ENCODE peak calls at places on chromosomes 16 and 17, in six cellular contexts. One of them, this sample, is unnamed.
A peak's percentile ranks its signal among the peaks of the same experiment; 100 is the strongest.

GRCh38 chr17:70609566-70609965 is 440.2 kb downstream of the KCNJ2 start:
- DNase-seq in uterus: no peak
- DNase-seq in fibroblast of the aortic adventitia: no peak
- DNase-seq in brain microvascular endothelial cell: no peak
- DNase-seq in GM13976: no peak
- DNase-seq in type B pancreatic cell: no peak
- DNase-seq in this sample: no peak

GRCh38 chr17:74825952-74826713 is 33.6 kb downstream of the GRIN2C start:
- DNase-seq in uterus: no peak
- DNase-seq in fibroblast of the aortic adventitia: no peak
- DNase-seq in brain microvascular endothelial cell: no peak
- DNase-seq in GM13976: no peak
- DNase-seq in type B pancreatic cell: no peak
- DNase-seq in this sample: no peak

GRCh38 chr16:23244122-23244521 is 58.0 kb upstream of the SCNN1B start:
- DNase-seq in uterus: no peak
- DNase-seq in fibroblast of the aortic adventitia: no peak
- DNase-seq in brain microvascular endothelial cell: no peak
- DNase-seq in GM13976: no peak
- DNase-seq in type B pancreatic cell: no peak
- DNase-seq in this sample: no peak

GRCh38 chr17:57068222-57068658 is 16.8 kb upstream of the AKAP1 start:
- DNase-seq in uterus: no peak
- DNase-seq in fibroblast of the aortic adventitia: no peak
- DNase-seq in brain microvascular endothelial cell: no peak
- DNase-seq in GM13976: no peak
- DNase-seq in type B pancreatic cell: no peak
- DNase-seq in this sample: no peak

GRCh38 chr17:57302690-57303089 is 46.4 kb downstream of the MSI2 start:
- DNase-seq in uterus: no peak
- DNase-seq in fibroblast of the aortic adventitia: no peak
- DNase-seq in brain microvascular endothelial cell: no peak
- DNase-seq in GM13976: no peak
- DNase-seq in type B pancreatic cell: no peak
- DNase-seq in this sample: no peak

GRCh38 chr17:7334938-7335538 is 1.3 kb upstream of the ACAP1 start:
- DNase-seq in uterus: no peak
- DNase-seq in fibroblast of the aortic adventitia: no peak
- DNase-seq in brain microvascular endothelial cell: no peak
- DNase-seq in GM13976: no peak
- DNase-seq in type B pancreatic cell: no peak
- DNase-seq in this sample: no peak

GRCh38 chr16:21656795-21657768 is 4.7 kb upstream of the IGSF6 start:
- DNase-seq in uterus: no peak
- DNase-seq in fibroblast of the aortic adventitia: peak; percentile 77
- DNase-seq in brain microvascular endothelial cell: peak; percentile 45
- DNase-seq in GM13976: peak; percentile 63
- DNase-seq in type B pancreatic cell: no peak
- DNase-seq in this sample: peak; percentile 73

GRCh38 chr16:72149676-72150464 is 22.1 kb downstream of the PMFBP1 start:
- DNase-seq in uterus: no peak
- DNase-seq in fibroblast of the aortic adventitia: no peak
- DNase-seq in brain microvascular endothelial cell: no peak
- DNase-seq in GM13976: no peak
- DNase-seq in type B pancreatic cell: no peak
- DNase-seq in this sample: no peak

GRCh38 chr17:68290268-68290954 is 516 bp downstream of the SLC16A6 start:
- DNase-seq in uterus: no peak
- DNase-seq in fibroblast of the aortic adventitia: no peak
- DNase-seq in brain microvascular endothelial cell: no peak
- DNase-seq in GM13976: peak; percentile 61
- DNase-seq in type B pancreatic cell: no peak
- DNase-seq in this sample: peak; percentile 50

GRCh38 chr16:15041260-15042011 is 14.4 kb downstream of the NTAN1 start:
- DNase-seq in uterus: peak; percentile 78
- DNase-seq in fibroblast of the aortic adventitia: peak; percentile 79
- DNase-seq in brain microvascular endothelial cell: peak; percentile 26
- DNase-seq in GM13976: no peak
- DNase-seq in type B pancreatic cell: no peak
- DNase-seq in this sample: no peak

GRCh38 chr17:63132509-63132911 is 166.5 kb downstream of the TANC2 start:
- DNase-seq in uterus: no peak
- DNase-seq in fibroblast of the aortic adventitia: peak; percentile 51
- DNase-seq in brain microvascular endothelial cell: no peak
- DNase-seq in GM13976: no peak
- DNase-seq in type B pancreatic cell: no peak
- DNase-seq in this sample: no peak

GRCh38 chr16:17359778-17360177 is 111.0 kb downstream of the XYLT1 start:
- DNase-seq in uterus: no peak
- DNase-seq in fibroblast of the aortic adventitia: peak; percentile 48
- DNase-seq in brain microvascular endothelial cell: no peak
- DNase-seq in GM13976: no peak
- DNase-seq in type B pancreatic cell: no peak
- DNase-seq in this sample: no peak

DNA sequence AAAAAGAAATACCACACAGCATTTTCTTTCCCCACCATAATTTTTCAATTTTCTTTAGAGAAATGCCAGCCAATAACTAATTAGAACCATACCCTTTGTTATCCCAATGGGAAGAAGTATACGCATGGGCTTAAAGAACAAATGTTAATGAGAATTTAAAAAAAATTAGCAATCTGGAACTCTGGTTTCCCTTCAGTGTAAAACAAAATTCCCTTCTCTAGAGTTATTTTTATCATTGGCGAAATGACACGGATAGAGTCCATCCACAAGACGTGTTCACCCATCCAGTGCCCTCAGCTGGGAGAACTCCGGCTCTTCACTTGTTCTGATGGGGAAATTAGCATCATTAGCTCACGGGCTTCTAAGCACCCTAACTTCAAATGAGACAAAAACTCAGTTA is 3.3 kb downstream of the NXN start:
- DNase-seq in uterus: no peak
- DNase-seq in fibroblast of the aortic adventitia: no peak
- DNase-seq in brain microvascular endothelial cell: no peak
- DNase-seq in GM13976: no peak
- DNase-seq in type B pancreatic cell: no peak
- DNase-seq in this sample: no peak
- TF ChIP-seq CTCF in uterus: no peak
- TF ChIP-seq CTCF in fibroblast of the aortic adventitia: no peak
- TF ChIP-seq CTCF in brain microvascular endothelial cell: no peak
- TF ChIP-seq CTCF in GM13976: no peak
- TF ChIP-seq CTCF in type B pancreatic cell: no peak
- TF ChIP-seq CTCF in this sample: no peak

DNA sequence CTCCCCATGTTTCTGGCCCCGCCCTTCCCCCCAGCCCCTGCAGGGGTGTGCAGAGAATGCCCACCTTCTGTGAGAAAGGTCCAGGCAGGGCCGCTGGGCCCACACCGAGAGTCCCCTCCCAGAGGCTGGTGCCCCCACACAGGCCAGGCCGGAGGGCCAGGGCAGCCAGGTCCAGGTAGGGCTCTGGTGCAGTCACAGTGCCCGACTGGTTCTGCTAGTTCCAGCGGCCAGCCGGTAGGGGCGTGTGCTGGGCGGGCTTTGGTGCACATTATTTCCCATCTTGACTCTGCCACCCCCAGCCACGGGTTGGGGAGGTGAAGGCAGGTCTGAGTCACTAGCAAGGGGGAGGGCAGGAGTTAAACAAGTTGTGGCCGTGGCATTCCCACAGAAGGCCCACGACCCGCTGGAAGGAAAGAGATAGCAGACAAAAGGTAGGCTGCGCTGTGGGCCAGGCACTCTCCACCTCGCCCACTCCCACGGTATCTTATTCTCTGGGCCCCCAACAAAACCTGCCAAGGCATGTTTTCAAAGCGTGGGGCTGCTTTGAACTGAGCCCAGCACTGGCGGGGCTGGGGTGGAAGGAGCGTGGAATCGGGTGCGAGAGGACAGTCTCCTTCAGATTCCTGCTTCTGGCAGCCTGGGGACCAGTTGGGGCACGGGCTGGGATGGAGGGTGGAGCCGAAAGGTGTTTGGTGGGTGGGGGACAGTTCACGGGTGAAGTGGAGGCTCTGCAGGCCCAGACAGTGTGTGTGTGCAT is 1.9 kb downstream of the EPN3 start:
- DNase-seq in uterus: no peak
- DNase-seq in fibroblast of the aortic adventitia: no peak
- DNase-seq in brain microvascular endothelial cell: no peak
- DNase-seq in GM13976: no peak
- DNase-seq in type B pancreatic cell: no peak
- DNase-seq in this sample: no peak
- TF ChIP-seq CTCF in uterus: no peak
- TF ChIP-seq CTCF in fibroblast of the aortic adventitia: peak; percentile 42
- TF ChIP-seq CTCF in brain microvascular endothelial cell: peak; percentile 60
- TF ChIP-seq CTCF in GM13976: no peak
- TF ChIP-seq CTCF in type B pancreatic cell: peak; percentile 61
- TF ChIP-seq CTCF in this sample: no peak

GRCh38 chr17:6290488-6291196 is 144.3 kb downstream of the AIPL1 start:
- DNase-seq in uterus: no peak
- DNase-seq in fibroblast of the aortic adventitia: no peak
- DNase-seq in brain microvascular endothelial cell: no peak
- DNase-seq in GM13976: no peak
- DNase-seq in type B pancreatic cell: no peak
- DNase-seq in this sample: no peak

GRCh38 chr17:6286239-6286638 is 148.7 kb downstream of the AIPL1 start:
- DNase-seq in uterus: no peak
- DNase-seq in fibroblast of the aortic adventitia: no peak
- DNase-seq in brain microvascular endothelial cell: no peak
- DNase-seq in GM13976: no peak
- DNase-seq in type B pancreatic cell: no peak
- DNase-seq in this sample: no peak
- TF ChIP-seq CTCF in uterus: no peak
- TF ChIP-seq CTCF in fibroblast of the aortic adventitia: no peak
- TF ChIP-seq CTCF in brain microvascular endothelial cell: no peak
- TF ChIP-seq CTCF in GM13976: no peak
- TF ChIP-seq CTCF in type B pancreatic cell: no peak
- TF ChIP-seq CTCF in this sample: peak; percentile 14

DNA sequence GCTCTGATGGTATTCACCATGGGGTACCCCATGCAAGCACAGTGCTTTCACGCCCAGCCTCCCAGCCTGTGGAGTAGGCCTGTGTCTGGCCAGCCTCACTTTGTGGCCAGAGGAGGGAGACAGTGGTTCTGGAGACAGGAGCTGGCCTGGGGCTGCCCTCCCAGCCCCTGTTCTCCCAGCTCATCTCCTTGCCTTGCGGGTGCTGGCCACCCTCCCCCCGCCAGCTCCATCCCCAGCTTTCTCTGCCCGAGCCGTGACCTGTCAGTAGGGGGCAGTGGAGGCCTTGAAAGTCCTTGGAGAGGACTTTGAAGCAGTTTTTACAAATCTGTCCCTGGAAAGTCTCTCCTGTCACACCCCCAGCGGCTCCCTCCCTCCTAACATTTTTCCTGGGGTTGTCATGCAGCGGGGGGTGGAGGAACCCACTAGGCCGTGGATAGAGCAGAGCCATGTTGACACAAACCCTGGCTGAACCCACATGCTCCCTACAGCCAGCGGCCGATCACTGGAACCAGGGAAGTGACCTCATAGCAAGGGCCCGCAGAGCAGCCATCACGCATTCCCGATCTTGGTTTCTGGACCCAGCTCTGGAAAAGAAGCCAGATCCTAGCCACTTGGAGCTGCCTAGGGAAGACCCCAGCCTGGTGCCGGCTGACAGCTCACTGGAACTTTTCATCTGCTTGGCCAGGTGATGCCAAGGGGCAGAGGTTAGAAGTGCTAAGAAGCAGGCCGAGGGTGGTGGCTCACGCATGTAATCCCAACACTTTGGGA is 289.4 kb downstream of the SEC14L1 start:
- DNase-seq in uterus: peak; percentile 98
- DNase-seq in fibroblast of the aortic adventitia: peak; percentile 99
- DNase-seq in brain microvascular endothelial cell: peak; percentile 98
- DNase-seq in GM13976: peak; percentile 87
- DNase-seq in type B pancreatic cell: peak; percentile 90
- DNase-seq in this sample: peak; percentile 82
- TF ChIP-seq CTCF in uterus: peak; percentile 93
- TF ChIP-seq CTCF in fibroblast of the aortic adventitia: peak; percentile 91
- TF ChIP-seq CTCF in brain microvascular endothelial cell: peak; percentile 93
- TF ChIP-seq CTCF in GM13976: peak; percentile 78
- TF ChIP-seq CTCF in type B pancreatic cell: peak; percentile 90
- TF ChIP-seq CTCF in this sample: peak; percentile 94

GRCh38 chr16:63714876-63715275 is 1407.0 kb downstream of the CDH11 start:
- DNase-seq in uterus: no peak
- DNase-seq in fibroblast of the aortic adventitia: no peak
- DNase-seq in brain microvascular endothelial cell: no peak
- DNase-seq in GM13976: no peak
- DNase-seq in type B pancreatic cell: no peak
- DNase-seq in this sample: no peak

GRCh38 chr16:63719926-63720325 is 1401.9 kb downstream of the CDH11 start:
- DNase-seq in uterus: no peak
- DNase-seq in fibroblast of the aortic adventitia: no peak
- DNase-seq in brain microvascular endothelial cell: no peak
- DNase-seq in GM13976: no peak
- DNase-seq in type B pancreatic cell: no peak
- DNase-seq in this sample: no peak

GRCh38 chr16:63720848-63721247 is 1401.0 kb downstream of the CDH11 start:
- DNase-seq in uterus: no peak
- DNase-seq in fibroblast of the aortic adventitia: no peak
- DNase-seq in brain microvascular endothelial cell: no peak
- DNase-seq in GM13976: no peak
- DNase-seq in type B pancreatic cell: no peak
- DNase-seq in this sample: no peak
- TF ChIP-seq CTCF in uterus: no peak
- TF ChIP-seq CTCF in fibroblast of the aortic adventitia: peak; percentile 3
- TF ChIP-seq CTCF in brain microvascular endothelial cell: no peak
- TF ChIP-seq CTCF in GM13976: no peak
- TF ChIP-seq CTCF in type B pancreatic cell: peak; percentile 50
- TF ChIP-seq CTCF in this sample: no peak

This sample was measured in GM13977.